ENCODE peak calls at places on chromosome 18, in nine cellular contexts. U, V, C, Y, J, R, H, F and L are unnamed samples.

GRCh38 chr18:939167-939566 is 34.5 kb downstream of the ADCYAP1 start:
- DNase-seq in U (no peak), V (no peak), C (no peak), Y (no peak), J (no peak), R (no peak), H (no peak), F (no peak), L (no peak)

GRCh38 chr18:22176622-22177495 is 7.5 kb downstream of the GATA6 start:
- DNase-seq in U (no peak), V (no peak), C (no peak), Y (peak), J (no peak), R (no peak), H (no peak), F (peak), L (no peak)

GRCh38 chr18:34522627-34523026 is 187.5 kb upstream of the DTNA start:
- DNase-seq in U (no peak), V (no peak), C (no peak), Y (peak), J (no peak), R (no peak), H (no peak), F (no peak), L (no peak)

GRCh38 chr18:11245889-11246288 is 96.5 kb upstream of the PIEZO2 start:
- DNase-seq in U (no peak), V (no peak), C (no peak), Y (no peak), J (no peak), R (no peak), H (peak), F (no peak), L (no peak)

GRCh38 chr18:55768255-55768654 is 180.3 kb upstream of the TCF4 start:
- DNase-seq in U (no peak), V (no peak), C (no peak), Y (no peak), J (no peak), R (no peak), H (no peak), F (no peak), L (no peak)

GRCh38 chr18:79506191-79507075 is 110.7 kb downstream of the NFATC1 start:
- DNase-seq in U (no peak), V (no peak), C (no peak), Y (peak), J (no peak), R (no peak), H (no peak), F (peak), L (no peak)

GRCh38 chr18:55634545-55634944 is 46.6 kb upstream of the TCF4 start:
- DNase-seq in U (no peak), V (peak), C (no peak), Y (no peak), J (no peak), R (no peak), H (peak), F (no peak), L (no peak)

GRCh38 chr18:44693030-44693784 is 12.5 kb downstream of the SETBP1 start:
- DNase-seq in U (no peak), V (peak), C (peak), Y (no peak), J (no peak), R (no peak), H (no peak), F (no peak), L (no peak)

GRCh38 chr18:42765225-42765624 is 350.3 kb downstream of the RIT2 start:
- DNase-seq in U (no peak), V (no peak), C (no peak), Y (no peak), J (no peak), R (no peak), H (no peak), F (no peak), L (no peak)

GRCh38 chr18:7089369-7089768 is 28.2 kb downstream of the LAMA1 start:
- DNase-seq in U (no peak), V (no peak), C (no peak), Y (no peak), J (no peak), R (no peak), H (no peak), F (no peak), L (no peak)

GRCh38 chr18:79884296-79884962 is 67.0 kb downstream of the SLC66A2 start:
- DNase-seq in U (no peak), V (no peak), C (peak), Y (no peak), J (no peak), R (no peak), H (no peak), F (no peak), L (no peak)

GRCh38 chr18:63819780-63820179 is 44.6 kb downstream of the SERPINB7 start:
- DNase-seq in U (no peak), V (peak), C (no peak), Y (no peak), J (no peak), R (no peak), H (no peak), F (no peak), L (no peak)

GRCh38 chr18:63828120-63828519 is 52.9 kb downstream of the SERPINB7 start:
- DNase-seq in U (no peak), V (peak), C (no peak), Y (no peak), J (no peak), R (no peak), H (no peak), F (no peak), L (no peak)

GRCh38 chr18:63820694-63821093 is 45.5 kb downstream of the SERPINB7 start:
- DNase-seq in U (no peak), V (no peak), C (no peak), Y (no peak), J (no peak), R (no peak), H (no peak), F (no peak), L (no peak)

GRCh38 chr18:63824220-63824525 is 49.0 kb downstream of the SERPINB7 start:
- DNase-seq in U (no peak), V (no peak), C (no peak), Y (no peak), J (no peak), R (no peak), H (no peak), F (no peak), L (no peak)

DNA sequence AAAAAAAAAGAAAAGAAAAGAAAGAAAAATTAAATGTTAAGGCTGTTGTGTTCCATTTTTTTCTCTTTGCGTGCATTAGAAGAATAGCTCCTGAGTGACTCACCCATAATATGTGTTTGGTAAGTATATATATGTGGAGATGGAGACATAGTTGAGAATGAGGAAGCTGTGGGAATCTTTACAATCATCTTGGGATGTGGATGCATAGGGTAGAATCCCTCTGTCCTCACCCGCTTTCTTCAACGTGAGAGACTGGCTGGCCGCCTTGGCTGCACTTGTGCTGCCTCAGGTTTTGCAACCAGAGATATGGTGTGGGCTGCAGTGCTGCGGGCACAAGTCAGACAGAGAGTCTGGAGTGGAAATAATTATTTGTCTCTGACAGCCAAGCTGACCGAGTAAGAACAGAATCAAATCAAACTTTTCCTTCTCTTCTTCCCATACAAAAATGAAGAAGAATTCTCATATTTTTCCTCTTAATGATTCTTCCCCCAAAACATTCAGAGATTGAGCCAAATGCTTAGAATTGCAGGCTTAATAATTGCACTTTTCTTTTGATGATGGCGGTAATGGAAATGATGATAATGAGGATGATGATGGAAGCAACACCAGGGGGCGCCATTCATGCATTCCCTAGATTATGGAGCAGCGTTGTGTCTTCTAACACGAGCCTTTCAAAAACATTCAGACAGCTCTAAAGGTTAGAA is 48.5 kb downstream of the SERPINB7 start:
- DNase-seq in U (no peak), V (peak), C (no peak), Y (peak), J (peak), R (peak), H (no peak), F (no peak), L (no peak)
- TF ChIP-seq CTCF in U (peak), V (peak), C (no peak), Y (peak), J (peak), R (peak), H (peak), F (no peak), L (peak)

DNA sequence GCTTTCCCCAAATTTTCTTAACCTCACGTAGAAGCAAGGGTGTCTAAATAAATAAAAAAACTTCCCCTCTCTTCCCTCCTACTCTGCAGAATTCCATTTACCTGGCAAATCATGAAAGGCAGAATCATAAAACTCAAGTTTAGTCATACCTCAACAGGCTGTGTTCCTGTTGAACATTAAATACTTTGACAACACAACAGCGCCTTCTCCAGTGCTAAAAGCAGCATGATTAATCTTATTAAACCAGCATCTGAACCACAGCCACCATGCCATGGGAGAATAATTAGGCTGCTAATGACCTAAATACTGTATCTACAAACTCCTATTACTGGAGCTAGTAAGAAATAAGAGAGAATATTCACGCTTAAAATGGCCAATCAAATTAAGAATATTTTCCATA is 68.1 kb downstream of the CDH2 start:
- DNase-seq in U (no peak), V (no peak), C (no peak), Y (no peak), J (no peak), R (no peak), H (no peak), F (no peak), L (no peak)
- TF ChIP-seq CTCF in U (no peak), V (peak), C (no peak), Y (peak), J (no peak), R (peak), H (no peak), F (no peak), L (no peak)

GRCh38 chr18:13746636-13747035 is 20.2 kb downstream of the RNMT start:
- DNase-seq in U (no peak), V (no peak), C (no peak), Y (no peak), J (no peak), R (no peak), H (no peak), F (no peak), L (no peak)
- TF ChIP-seq CTCF in U (no peak), V (peak), C (no peak), Y (no peak), J (no peak), R (no peak), H (no peak), F (no peak), L (no peak)

GRCh38 chr18:68588169-68588568 is 126.7 kb downstream of the TMX3 start:
- DNase-seq in U (no peak), V (no peak), C (no peak), Y (no peak), J (no peak), R (no peak), H (no peak), F (no peak), L (no peak)
- TF ChIP-seq CTCF in U (no peak), V (no peak), C (no peak), Y (no peak), J (no peak), R (no peak), H (no peak), F (no peak), L (no peak)

GRCh38 chr18:31563778-31564177 is 27.9 kb upstream of the TTR start:
- DNase-seq in U (no peak), V (no peak), C (no peak), Y (no peak), J (no peak), R (no peak), H (no peak), F (no peak), L (no peak)
- TF ChIP-seq CTCF in U (no peak), V (peak), C (no peak), Y (no peak), J (peak), R (no peak), H (no peak), F (no peak), L (no peak)

GRCh38 chr18:36931116-36931515 is 102.2 kb downstream of the KIAA1328 start:
- DNase-seq in U (no peak), V (no peak), C (no peak), Y (no peak), J (no peak), R (peak), H (no peak), F (no peak), L (no peak)

GRCh38 chr18:36933552-36933951 is 104.6 kb downstream of the KIAA1328 start:
- DNase-seq in U (no peak), V (no peak), C (no peak), Y (no peak), J (no peak), R (no peak), H (no peak), F (no peak), L (no peak)

GRCh38 chr18:36934884-36935283 is 106.0 kb downstream of the KIAA1328 start:
- DNase-seq in U (no peak), V (peak), C (no peak), Y (no peak), J (no peak), R (no peak), H (peak), F (no peak), L (peak)

DNA sequence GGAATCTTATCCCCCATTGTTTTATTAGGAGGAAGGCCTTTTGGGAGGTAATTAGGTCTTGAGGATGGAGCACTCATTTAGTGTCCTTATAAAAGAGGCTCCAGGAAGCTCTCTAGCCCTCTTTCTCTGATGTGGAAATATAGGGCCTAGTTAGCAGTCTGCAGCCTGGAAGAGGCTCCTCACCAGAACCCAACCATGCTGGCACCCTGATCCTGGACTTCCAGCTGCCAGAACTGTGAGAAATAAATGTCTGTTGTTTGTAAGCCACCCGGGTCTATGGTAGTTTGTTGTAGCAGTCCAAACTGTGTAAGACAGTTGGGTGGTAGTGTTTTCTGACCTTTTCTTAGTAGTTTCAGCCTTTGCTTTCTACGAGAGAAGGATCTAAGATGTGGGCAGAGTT is 100.7 kb downstream of the KIAA1328 start:
- DNase-seq in U (no peak), V (no peak), C (no peak), Y (no peak), J (no peak), R (no peak), H (no peak), F (no peak), L (no peak)
- TF ChIP-seq CTCF in U (no peak), V (no peak), C (no peak), Y (no peak), J (no peak), R (no peak), H (no peak), F (no peak), L (no peak)

GRCh38 chr18:74496508-74497307 is 545 bp downstream of the CNDP2 start:
- DNase-seq in U (peak), V (peak), C (no peak), Y (peak), J (peak), R (peak), H (peak), F (peak), L (no peak)
- TF ChIP-seq CTCF in U (peak), V (peak), C (no peak), Y (peak), J (no peak), R (peak), H (no peak), F (no peak), L (peak)